ENCODE peak calls at places on chromosomes 12 and 14, in eight cellular contexts. B is HFF-Myc, E is mesenchymal stem cell, I is A673, C is right lobe of liver, F is left ventricle myocardium inferior, V is adrenal gland, J is cardiac fibroblast. M is an unnamed sample.

GRCh38 chr12:54522213-54522612 is 24.7 kb downstream of the NCKAP1L start:
- DNase-seq in E (no peak), J (peak), B (no peak), F (no peak), I (no peak), V (no peak), C (no peak), M (peak)

GRCh38 chr12:127113945-127114344 is 1153.0 kb upstream of the TMEM132C start:
- DNase-seq in I (no peak), F (no peak), B (no peak), J (no peak), E (no peak), V (no peak), C (no peak), M (no peak)

GRCh38 chr14:84482256-84483071 is 1047.5 kb upstream of the FLRT2 start:
- DNase-seq in J (peak), C (no peak), B (peak), F (no peak), E (peak), V (no peak), I (peak), M (no peak)

GRCh38 chr12:132166801-132167591 is 22.7 kb downstream of the NOC4L start:
- DNase-seq in I (no peak), J (no peak), E (no peak), F (no peak), V (no peak), B (no peak), C (no peak), M (no peak)

GRCh38 chr12:39912211-39912980 is 193.5 kb downstream of the SLC2A13 start:
- DNase-seq in B (no peak), V (peak), F (peak), I (no peak), J (no peak), C (peak), E (no peak), M (peak)

GRCh38 chr14:61753631-61754030 is 8.6 kb upstream of the SNAPC1 start:
- DNase-seq in F (no peak), V (no peak), I (no peak), J (peak), E (peak), B (no peak), C (no peak), M (no peak)

GRCh38 chr14:50399251-50400032 is 2.8 kb upstream of the CDKL1 start:
- DNase-seq in F (no peak), I (peak), E (peak), C (no peak), V (no peak), J (peak), B (no peak), M (peak)

GRCh38 chr12:95169368-95169767 is 47.9 kb downstream of the FGD6 start:
- DNase-seq in C (peak), J (peak), I (peak), F (no peak), B (peak), E (peak), V (peak), M (peak)

GRCh38 chr12:66144796-66145754 is 14.5 kb upstream of the LLPH start:
- DNase-seq in J (peak), C (no peak), V (peak), I (peak), E (peak), F (no peak), B (peak), M (peak)

GRCh38 chr12:58765653-58766554 is 154.4 kb downstream of the LRIG3 start:
- DNase-seq in E (peak), B (no peak), V (no peak), J (no peak), I (no peak), C (no peak), F (no peak), M (no peak)

GRCh38 chr12:47812797-47813490 is 6.8 kb downstream of the HDAC7 start:
- DNase-seq in F (peak), J (peak), V (peak), B (no peak), C (peak), E (peak), I (peak), M (peak)

GRCh38 chr12:23533295-23533694 is 416.2 kb downstream of the SOX5 start:
- DNase-seq in V (no peak), C (no peak), B (no peak), J (no peak), F (no peak), I (no peak), E (no peak), M (no peak)

GRCh38 chr12:13436696-13437391 is 240.3 kb downstream of the EMP1 start:
- DNase-seq in C (peak), F (no peak), I (peak), J (peak), B (peak), E (peak), V (peak), M (peak)

GRCh38 chr12:98894412-98895085 is 249.5 kb downstream of the APAF1 start:
- DNase-seq in B (no peak), C (no peak), E (no peak), I (peak), F (no peak), J (no peak), V (peak), M (no peak)

GRCh38 chr14:65098586-65098985 is 3.7 kb downstream of the MAX start:
- DNase-seq in F (no peak), B (no peak), J (peak), E (peak), C (no peak), V (no peak), I (no peak), M (peak)

GRCh38 chr12:31235868-31236395 is 90.0 kb downstream of the SINHCAF start:
- DNase-seq in I (no peak), F (no peak), B (no peak), C (no peak), E (no peak), J (no peak), V (no peak), M (no peak)

GRCh38 chr14:76917158-76917596 is 91.0 kb downstream of the LRRC74A start:
- DNase-seq in C (no peak), J (peak), I (peak), F (peak), B (no peak), E (peak), V (peak), M (peak)

GRCh38 chr14:105252552-105253328 is 4.4 kb downstream of the BTBD6 start:
- DNase-seq in J (no peak), E (no peak), I (no peak), V (no peak), B (no peak), C (peak), F (no peak), M (no peak)

GRCh38 chr12:107344035-107344808 is 250.9 kb upstream of the CRY1 start:
- DNase-seq in V (no peak), C (no peak), I (no peak), B (no peak), J (peak), E (no peak), F (no peak), M (peak)

GRCh38 chr12:115934877-115935276 is 342.6 kb downstream of the MED13L start:
- DNase-seq in E (no peak), B (no peak), J (no peak), C (no peak), V (no peak), I (no peak), F (no peak), M (no peak)

GRCh38 chr12:129258781-129259318 is 405.6 kb downstream of the GLT1D1 start:
- DNase-seq in I (no peak), E (no peak), V (no peak), F (no peak), J (no peak), C (no peak), B (no peak), M (no peak)

GRCh38 chr14:77026930-77027537 is 1.5 kb downstream of the IRF2BPL start:
- DNase-seq in J (peak), I (peak), B (no peak), C (peak), V (peak), F (peak), E (peak), M (peak)

GRCh38 chr12:47458273-47458672 is 247.6 kb downstream of the RPAP3 start:
- DNase-seq in B (no peak), V (no peak), J (peak), C (no peak), E (no peak), F (no peak), I (no peak), M (peak)

GRCh38 chr14:101581806-101582205 is 20.5 kb downstream of the DIO3 start:
- DNase-seq in J (no peak), I (no peak), F (no peak), B (no peak), C (no peak), V (no peak), E (no peak), M (no peak)

GRCh38 chr14:55973285-55973800 is 144.9 kb upstream of the PELI2 start:
- DNase-seq in F (no peak), J (no peak), V (no peak), C (no peak), E (no peak), B (no peak), I (no peak), M (no peak)

GRCh38 chr12:121804417-121805111 is 755 bp downstream of the SETD1B start:
- DNase-seq in F (peak), V (peak), C (peak), E (peak), J (peak), I (peak), B (no peak), M (peak)

GRCh38 chr12:75960086-75960910 is 71.3 kb downstream of the PHLDA1 start:
- DNase-seq in B (no peak), E (no peak), F (no peak), I (no peak), C (no peak), V (no peak), J (no peak), M (no peak)

GRCh38 chr12:84508325-84508861 is 404.2 kb downstream of the SLC6A15 start:
- DNase-seq in C (no peak), I (peak), B (peak), F (no peak), J (peak), V (peak), E (peak), M (peak)

GRCh38 chr12:91370086-91370868 is 187.7 kb upstream of the DCN start:
- DNase-seq in J (no peak), C (no peak), F (no peak), B (no peak), I (peak), V (no peak), E (no peak), M (no peak)

GRCh38 chr12:132886529-132887477 is 602 bp downstream of the CHFR start:
- DNase-seq in C (peak), J (peak), B (no peak), F (no peak), E (peak), I (peak), V (peak), M (peak)

GRCh38 chr12:6285063-6285477 is 25.4 kb upstream of the PLEKHG6 start:
- DNase-seq in V (peak), I (peak), B (peak), C (peak), E (peak), J (peak), F (no peak), M (peak)

GRCh38 chr14:76420827-76421226 is 44.9 kb downstream of the ESRRB start:
- DNase-seq in E (no peak), B (no peak), V (no peak), I (no peak), C (no peak), F (no peak), J (no peak), M (no peak)

GRCh38 chr14:101111620-101112290 is 208.2 kb upstream of the RTL1 start:
- DNase-seq in V (no peak), F (no peak), I (no peak), C (no peak), E (no peak), J (no peak), B (no peak), M (no peak)

GRCh38 chr12:18320036-18320617 is 58.8 kb downstream of the PIK3C2G start:
- DNase-seq in E (peak), V (peak), C (no peak), J (peak), I (peak), B (peak), F (no peak), M (peak)

GRCh38 chr14:21535545-21536394 is 9.6 kb upstream of the SALL2 start:
- DNase-seq in J (no peak), E (no peak), F (no peak), C (no peak), I (peak), B (no peak), V (no peak), M (no peak)

GRCh38 chr12:76080017-76080728 is 4.3 kb downstream of the NAP1L1 start:
- DNase-seq in E (peak), V (no peak), F (no peak), C (no peak), B (no peak), J (no peak), I (no peak), M (no peak)

GRCh38 chr14:90533591-90534021 is 136.8 kb downstream of the CALM1 start:
- DNase-seq in C (peak), I (no peak), V (no peak), E (no peak), F (no peak), B (no peak), J (no peak), M (no peak)

GRCh38 chr14:32049361-32050103 is 27.6 kb upstream of the ARHGAP5 start:
- DNase-seq in E (no peak), C (no peak), B (no peak), J (no peak), F (no peak), I (no peak), V (no peak), M (peak)

GRCh38 chr12:131218291-131219172 is 264.8 kb downstream of the ADGRD1 start:
- DNase-seq in J (no peak), V (no peak), F (no peak), B (no peak), I (no peak), C (no peak), E (no peak), M (no peak)

DNA sequence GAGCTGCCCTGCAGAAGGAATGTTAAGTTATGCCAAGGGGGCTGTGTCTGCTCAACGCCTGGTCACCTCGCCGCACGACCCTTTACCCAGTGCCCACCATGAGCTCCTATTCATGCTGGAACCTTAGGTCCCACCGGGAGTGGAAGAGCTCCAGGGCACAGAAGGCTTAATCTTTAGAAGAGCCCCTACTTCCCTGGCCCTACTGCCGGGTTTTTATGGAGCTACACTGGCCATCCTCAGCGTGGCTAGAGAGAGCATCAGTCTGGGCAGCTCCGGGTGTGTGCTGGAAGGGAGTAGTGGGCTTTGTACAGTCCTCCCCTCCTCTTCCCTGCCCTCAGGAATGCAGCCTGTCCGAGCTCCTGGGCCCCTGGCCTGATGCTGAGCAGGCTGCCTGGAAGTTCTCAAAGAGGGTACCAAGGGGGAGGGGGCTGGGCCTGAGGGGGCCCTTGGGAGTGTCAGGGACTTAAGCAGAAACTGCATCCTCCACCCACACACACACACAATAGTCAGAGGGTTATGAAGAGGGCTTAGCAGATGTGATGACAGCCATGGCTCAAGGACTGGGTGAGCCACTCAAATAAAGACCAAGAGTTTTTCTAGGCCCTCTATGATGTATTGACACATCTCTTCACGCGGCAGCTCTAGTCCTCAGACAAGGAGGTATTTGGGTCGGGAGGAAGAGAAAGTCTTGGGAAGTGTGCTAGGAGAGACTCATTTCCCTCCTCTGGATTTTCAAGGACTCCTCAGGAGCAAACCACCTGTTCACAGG is 16.4 kb upstream of the FIGNL2 start:
- DNase-seq in V (no peak), C (no peak), F (no peak), E (no peak), J (no peak), I (no peak), B (no peak), M (no peak)
- H3K4me3 ChIP-seq in V (peak), C (no peak), F (peak), E (peak), J (no peak), I (peak), B (no peak), M (no peak)

GRCh38 chr12:112908548-112908947 is 1.8 kb downstream of the OAS1 start:
- DNase-seq in C (no peak), B (no peak), I (no peak), F (no peak), J (no peak), V (no peak), E (no peak), M (no peak)
- H3K4me3 ChIP-seq in C (peak), B (no peak), I (no peak), F (peak), J (no peak), V (peak), E (no peak), M (no peak)

DNA sequence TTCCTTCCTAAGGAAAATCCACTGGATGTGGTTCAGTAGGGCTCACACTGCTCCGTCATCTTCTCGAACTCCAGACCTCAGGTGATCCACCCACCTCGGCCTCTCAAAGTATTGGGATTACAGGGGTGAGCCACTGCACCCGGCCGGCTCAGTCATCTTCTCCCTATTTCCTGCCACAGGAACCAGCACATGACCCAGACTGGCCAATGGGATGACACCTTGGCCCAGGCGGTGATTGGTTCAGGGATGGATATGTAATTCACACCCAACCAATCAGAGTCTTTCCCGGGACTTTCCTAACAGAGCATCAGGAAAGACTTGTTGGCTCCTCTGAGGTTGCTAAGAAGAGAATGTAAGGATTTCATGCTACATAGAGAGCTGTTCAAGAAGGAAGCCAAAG is 19.2 kb upstream of the C12orf76 start:
- DNase-seq in J (no peak), C (no peak), B (no peak), I (peak), F (no peak), E (no peak), V (no peak), M (no peak)
- H3K4me3 ChIP-seq in J (no peak), C (no peak), B (no peak), I (no peak), F (no peak), E (no peak), V (no peak), M (no peak)

GRCh38 chr12:57524814-57525614 is 2.4 kb downstream of the MBD6 start:
- DNase-seq in V (no peak), F (no peak), E (no peak), B (no peak), J (no peak), I (no peak), C (no peak), M (no peak)
- H3K4me3 ChIP-seq in V (peak), F (peak), E (no peak), B (peak), J (no peak), I (peak), C (no peak), M (no peak)